ENCODE peak calls at places on chromosomes 11 and 22, in six cellular contexts. J is astrocyte of the cerebellum, V is sigmoid colon, X is HFF-Myc, Q is mesothelial cell of epicardium, K is left ventricle myocardium inferior. A is an unnamed sample.

GRCh38 chr22:43945632-43946390 is 9.4 kb upstream of the SAMM50 start:
- DNase-seq in K (peak), V (no peak), J (peak), Q (no peak), X (no peak), A (no peak)

GRCh38 chr11:119134389-119134978 is 13.1 kb downstream of the HINFP start:
- DNase-seq in K (no peak), V (no peak), Q (no peak), J (no peak), X (no peak), A (no peak)

GRCh38 chr11:65501005-65501529 is 2.2 kb downstream of the MALAT1 start:
- DNase-seq in J (no peak), V (no peak), X (peak), K (no peak), Q (no peak), A (no peak)

GRCh38 chr22:38213319-38214247 is 11.8 kb downstream of the MAFF start:
- DNase-seq in X (no peak), K (no peak), J (no peak), Q (no peak), V (no peak), A (no peak)

GRCh38 chr22:31681625-31682345 is 19.8 kb upstream of the PISD start:
- DNase-seq in Q (no peak), J (peak), X (no peak), K (no peak), V (peak), A (peak)

GRCh38 chr22:39003165-39003638 is 10.9 kb upstream of the APOBEC3C start:
- DNase-seq in X (peak), J (peak), K (peak), V (peak), Q (no peak), A (peak)

GRCh38 chr11:62108971-62109391 is 14.8 kb upstream of the INCENP start:
- DNase-seq in J (peak), X (no peak), K (no peak), Q (no peak), V (no peak), A (no peak)

GRCh38 chr11:102115557-102115956 is 5.3 kb downstream of the YAP1 start:
- DNase-seq in Q (no peak), K (no peak), X (no peak), J (no peak), V (no peak), A (no peak)

GRCh38 chr11:91978747-91979146 is 245.9 kb upstream of the FAT3 start:
- DNase-seq in K (no peak), V (no peak), X (no peak), J (peak), Q (no peak), A (no peak)

GRCh38 chr22:36435516-36436415 is 45.7 kb downstream of the TXN2 start:
- DNase-seq in K (no peak), J (no peak), X (no peak), V (no peak), Q (no peak), A (no peak)

GRCh38 chr11:129828301-129828836 is 12.7 kb downstream of the TMEM45B start:
- DNase-seq in V (no peak), J (no peak), X (no peak), Q (no peak), K (no peak), A (no peak)

GRCh38 chr11:1341928-1342524 is 32.6 kb upstream of the TOLLIP start:
- DNase-seq in J (no peak), V (peak), Q (no peak), K (no peak), X (peak), A (no peak)

GRCh38 chr11:14308114-14308896 is 50.7 kb downstream of the RRAS2 start:
- DNase-seq in Q (no peak), X (peak), J (peak), V (no peak), K (no peak), A (no peak)

GRCh38 chr22:19717181-19717580 is 2.9 kb downstream of the SEPTIN5 start:
- DNase-seq in X (no peak), V (no peak), Q (no peak), J (no peak), K (no peak), A (no peak)

GRCh38 chr22:40345801-40346177 is 511 bp upstream of the ADSL start:
- DNase-seq in Q (no peak), V (no peak), J (no peak), K (no peak), X (no peak), A (no peak)

GRCh38 chr11:126410649-126411048 is 55.2 kb downstream of the ST3GAL4 start:
- DNase-seq in V (peak), X (no peak), Q (no peak), K (peak), J (no peak), A (peak)

GRCh38 chr22:41001722-41002122 is 50.5 kb downstream of the RBX1 start:
- DNase-seq in X (no peak), V (no peak), Q (no peak), J (no peak), K (no peak), A (no peak)

GRCh38 chr22:18954941-18955571 is 19.0 kb upstream of the PRODH start:
- DNase-seq in J (no peak), V (peak), X (no peak), K (no peak), Q (no peak), A (no peak)

GRCh38 chr11:16607675-16608644 is 130.5 kb upstream of the C11orf58 start:
- DNase-seq in J (peak), X (no peak), Q (peak), K (peak), V (peak), A (no peak)

GRCh38 chr22:48819232-48819631 is 1008.4 kb downstream of the BRD1 start:
- DNase-seq in V (no peak), X (no peak), J (no peak), Q (no peak), K (no peak), A (no peak)

GRCh38 chr11:94315664-94316063 is 11.3 kb downstream of the IZUMO1R start:
- DNase-seq in X (peak), K (no peak), Q (no peak), V (no peak), J (no peak), A (peak)

GRCh38 chr11:134802116-134802515 is 390.1 kb upstream of the B3GAT1 start:
- DNase-seq in K (no peak), X (no peak), Q (no peak), J (no peak), V (no peak), A (no peak)

GRCh38 chr11:43943931-43944751 is 1.7 kb downstream of the C11orf96 start:
- DNase-seq in J (no peak), K (no peak), X (no peak), V (peak), Q (no peak), A (no peak)

GRCh38 chr22:19823191-19823590 is 31.5 kb downstream of the GNB1L start:
- DNase-seq in Q (no peak), X (no peak), V (peak), J (no peak), K (no peak), A (no peak)

GRCh38 chr11:113906038-113906437 is 1.4 kb downstream of the HTR3B start:
- DNase-seq in V (no peak), Q (no peak), K (no peak), X (no peak), J (no peak), A (no peak)
- TF ChIP-seq CTCF in V (peak), Q (no peak), K (peak), X (peak), J (peak), A (no peak)

GRCh38 chr11:100980156-100980555 is 149.5 kb downstream of the PGR start:
- DNase-seq in K (no peak), Q (no peak), X (no peak), J (peak), V (no peak), A (no peak)
- TF ChIP-seq CTCF in K (peak), Q (no peak), X (peak), J (peak), V (peak), A (peak)

GRCh38 chr11:127470485-127470884 is 469.9 kb upstream of the KIRREL3 start:
- DNase-seq in J (no peak), V (no peak), Q (no peak), X (no peak), K (no peak), A (no peak)
- TF ChIP-seq CTCF in J (peak), V (no peak), Q (no peak), X (peak), K (peak), A (no peak)

DNA sequence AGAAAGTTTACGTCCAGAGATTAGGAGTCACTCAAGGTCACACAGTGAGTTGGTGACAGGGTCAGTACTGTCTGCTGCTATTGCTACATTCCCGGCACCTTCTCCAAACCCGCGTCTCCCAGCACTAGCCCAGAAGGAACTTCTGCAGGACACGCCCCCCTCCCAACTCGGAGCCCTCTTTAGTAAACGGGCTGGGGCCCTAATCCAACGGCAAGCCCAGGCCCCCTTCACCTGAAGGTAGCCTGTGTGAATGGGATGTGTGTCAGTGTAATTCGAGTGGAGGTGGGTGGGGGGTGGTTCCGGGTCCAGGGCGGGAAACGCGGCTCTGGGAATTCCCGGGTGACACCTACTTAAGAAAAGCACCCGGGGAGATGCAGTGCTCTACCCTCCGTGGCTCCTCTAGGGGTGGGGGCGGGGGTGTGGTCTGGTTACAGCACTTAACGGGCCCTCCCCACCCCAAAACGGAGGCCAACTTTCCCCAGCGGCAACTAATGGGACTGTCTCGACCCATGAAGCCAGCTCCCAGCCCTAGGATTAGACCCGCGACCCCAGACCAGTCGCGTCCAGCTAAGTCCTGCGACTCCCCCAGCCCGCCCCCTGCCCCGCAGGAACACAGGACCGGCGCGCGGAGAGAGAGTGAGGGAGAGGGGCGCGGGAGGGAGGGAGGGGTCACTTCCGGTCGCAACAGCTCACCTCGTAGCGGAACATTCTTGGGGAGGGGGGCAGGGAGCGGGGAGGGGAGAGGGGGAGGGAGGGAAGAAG is 468 bp downstream of the PATL1 start:
- DNase-seq in X (no peak), Q (no peak), V (peak), J (no peak), K (peak), A (peak)
- TF ChIP-seq CTCF in X (no peak), Q (peak), V (peak), J (peak), K (peak), A (no peak)

GRCh38 chr11:83666149-83666548 is 380.0 kb upstream of the CCDC90B start:
- DNase-seq in J (no peak), Q (no peak), V (no peak), X (no peak), K (no peak), A (no peak)

GRCh38 chr11:83676061-83676460 is 389.9 kb upstream of the CCDC90B start:
- DNase-seq in K (no peak), J (no peak), V (no peak), Q (no peak), X (no peak), A (no peak)

GRCh38 chr11:83674498-83674897 is 388.3 kb upstream of the CCDC90B start:
- DNase-seq in X (no peak), J (no peak), V (no peak), K (no peak), Q (no peak), A (no peak)

GRCh38 chr11:83671295-83671694 is 385.1 kb upstream of the CCDC90B start:
- DNase-seq in Q (no peak), X (no peak), V (no peak), J (no peak), K (no peak), A (no peak)
- TF ChIP-seq CTCF in Q (no peak), X (no peak), V (no peak), J (no peak), K (no peak), A (peak)

GRCh38 chr11:73359930-73360742 is 16.1 kb upstream of the RELT start:
- DNase-seq in X (peak), J (peak), Q (no peak), K (no peak), V (no peak), A (no peak)
- TF ChIP-seq CTCF in X (peak), J (peak), Q (no peak), K (peak), V (no peak), A (peak)

DNA sequence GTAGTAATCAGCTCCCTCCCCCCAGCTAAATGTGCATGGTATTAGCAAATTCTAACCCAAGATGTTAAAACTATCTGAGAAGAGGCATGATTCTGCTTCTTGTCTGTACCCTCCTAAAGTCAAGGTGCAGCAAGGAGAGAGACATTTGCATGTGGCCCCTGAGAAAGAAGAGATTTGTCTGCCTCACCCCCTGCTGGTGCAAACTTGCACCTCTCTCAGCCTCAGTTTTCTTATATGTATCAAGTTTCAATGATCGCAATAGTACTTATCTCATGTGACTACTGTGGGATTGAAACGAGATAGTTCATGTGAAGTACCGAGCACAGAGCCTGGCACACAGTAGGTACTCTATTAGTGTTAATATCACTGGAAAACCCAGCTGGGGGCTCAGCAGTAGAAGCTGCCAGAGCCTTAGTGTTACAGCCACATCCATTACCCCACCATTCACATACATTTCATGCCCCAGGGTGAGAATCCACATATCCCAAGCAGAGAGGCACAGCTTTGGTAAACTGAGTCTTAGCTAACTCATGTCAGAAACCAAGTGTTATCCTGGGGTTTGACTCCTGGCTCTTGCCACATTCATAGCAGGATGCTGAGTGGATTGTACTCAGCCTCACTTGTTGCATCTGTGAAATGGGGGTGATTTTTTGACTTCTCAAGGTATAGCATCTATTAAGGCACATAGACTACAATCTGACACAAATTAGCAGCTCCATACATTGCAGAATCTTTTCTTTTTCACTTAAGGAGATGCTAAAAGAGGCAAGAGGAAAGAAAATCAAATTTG is 24.9 kb downstream of the CD44 start:
- DNase-seq in K (no peak), X (no peak), J (no peak), V (no peak), Q (no peak), A (no peak)
- TF ChIP-seq CTCF in K (peak), X (peak), J (peak), V (no peak), Q (no peak), A (peak)

A was measured in AG09319.